ENCODE peak calls at places on chromosomes 4 and X, in nine cellular contexts. U is endodermal cell, N is left ventricle myocardium inferior, H is WTC11, I is tibial artery, C is HFFc6, M is AG04450, G is colonic mucosa, X is breast epithelium. V is an unnamed sample.

GRCh38 chrX:47143894-47144625 is 442 bp downstream of the NDUFB11 start:
- DNase-seq in U (no peak), N (no peak), H (peak; percentile 18), I (no peak), C (no peak), M (no peak), G (peak; percentile 27), X (no peak), V (peak; percentile 57)

GRCh38 chr4:9964884-9965283 is 56.4 kb downstream of the SLC2A9 start:
- DNase-seq in U (no peak), N (no peak), H (no peak), I (peak; percentile 36), C (no peak), M (no peak), G (no peak), X (no peak), V (no peak)

GRCh38 chrX:31179203-31179602 is 107.4 kb upstream of the FTHL17 start:
- DNase-seq in U (no peak), N (no peak), H (no peak), I (no peak), C (no peak), M (no peak), G (no peak), X (no peak), V (no peak)

GRCh38 chr4:136680271-136680670 is 852.0 kb downstream of the PCDH18 start:
- DNase-seq in U (no peak), N (no peak), H (no peak), I (no peak), C (no peak), M (no peak), G (no peak), X (no peak), V (no peak)

GRCh38 chr4:169823685-169824084 is 65.9 kb upstream of the HPF1 start:
- DNase-seq in U (peak; percentile 91), N (no peak), H (peak; percentile 65), I (no peak), C (peak; percentile 37), M (peak; percentile 10), G (no peak), X (no peak), V (peak; percentile 43)

GRCh38 chrX:93585661-93586060 is 87.7 kb downstream of the NAP1L3 start:
- DNase-seq in U (no peak), N (no peak), H (no peak), I (no peak), C (no peak), M (no peak), G (no peak), X (no peak), V (no peak)

GRCh38 chr4:52889778-52890400 is 27.8 kb downstream of the RASL11B start:
- DNase-seq in U (no peak), N (no peak), H (no peak), I (no peak), C (no peak), M (no peak), G (no peak), X (no peak), V (no peak)

GRCh38 chr4:87497141-87497540 is 32.0 kb downstream of the SPARCL1 start:
- DNase-seq in U (peak; percentile 75), N (no peak), H (peak; percentile 58), I (no peak), C (no peak), M (no peak), G (no peak), X (no peak), V (peak; percentile 16)

GRCh38 chr4:80233390-80233789 is 33.1 kb upstream of the FGF5 start:
- DNase-seq in U (no peak), N (no peak), H (no peak), I (no peak), C (no peak), M (no peak), G (no peak), X (no peak), V (no peak)

GRCh38 chr4:115229873-115230272 is 116.5 kb upstream of the NDST4 start:
- DNase-seq in U (no peak), N (no peak), H (no peak), I (no peak), C (no peak), M (no peak), G (no peak), X (no peak), V (no peak)

GRCh38 chrX:39856472-39857121 is 241.2 kb downstream of the BCOR start:
- DNase-seq in U (no peak), N (no peak), H (no peak), I (no peak), C (no peak), M (no peak), G (no peak), X (no peak), V (no peak)

GRCh38 chrX:134482371-134482770 is 22.4 kb downstream of the HPRT1 start:
- DNase-seq in U (no peak), N (no peak), H (no peak), I (no peak), C (no peak), M (no peak), G (no peak), X (no peak), V (no peak)

GRCh38 chrX:68659385-68659784 is 11.9 kb downstream of the STARD8 start:
- DNase-seq in U (peak; percentile 70), N (no peak), H (no peak), I (no peak), C (no peak), M (no peak), G (no peak), X (no peak), V (no peak)

GRCh38 chr4:165974647-165975335 is 101.8 kb downstream of the TLL1 start:
- DNase-seq in U (no peak), N (no peak), H (no peak), I (no peak), C (no peak), M (no peak), G (no peak), X (no peak), V (no peak)

GRCh38 chrX:20527458-20528099 is 260.9 kb upstream of the RPS6KA3 start:
- DNase-seq in U (no peak), N (peak; percentile 24), H (no peak), I (peak; percentile 19), C (no peak), M (no peak), G (no peak), X (no peak), V (peak; percentile 11)

DNA sequence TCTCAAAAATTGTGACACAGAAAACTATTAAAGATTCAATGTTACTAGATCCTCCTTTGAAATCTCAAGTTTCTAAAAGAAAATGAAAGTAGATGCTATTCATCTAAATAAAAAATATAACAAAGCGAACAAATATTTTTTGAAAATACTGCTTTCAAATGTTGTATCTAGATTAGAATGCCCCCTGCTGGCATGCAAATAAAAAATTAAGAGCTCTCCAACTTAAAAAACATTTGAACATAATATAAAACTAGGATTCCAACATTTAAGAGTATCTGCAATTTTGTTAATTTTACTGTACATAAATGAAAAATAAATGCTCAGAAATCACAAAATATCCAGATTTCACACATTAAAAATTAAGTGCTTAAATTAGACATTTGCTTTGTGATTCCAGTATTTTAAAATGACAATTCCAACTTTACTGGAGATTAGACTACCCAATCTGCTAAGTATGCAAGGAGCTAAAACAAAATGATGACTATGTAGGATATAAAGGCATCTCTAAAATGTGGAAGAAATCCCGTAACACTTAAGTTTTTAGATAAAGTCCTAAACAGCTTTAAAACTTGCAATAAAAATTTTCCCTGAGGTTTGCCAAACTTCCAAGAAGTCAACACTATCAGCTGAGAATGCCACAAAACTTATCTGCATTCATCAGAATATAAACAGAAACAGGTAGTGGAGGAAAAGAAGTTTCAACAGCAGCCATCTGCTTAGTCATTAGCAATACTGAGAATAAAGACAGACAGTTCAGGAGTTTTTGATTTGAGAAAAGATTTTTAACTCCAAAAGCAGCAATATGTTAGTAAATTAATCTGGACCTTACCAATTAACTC is 32.6 kb downstream of the DHX15 start:
- DNase-seq in U (no peak), N (no peak), H (no peak), I (no peak), C (no peak), M (no peak), G (no peak), X (no peak), V (no peak)
- TF ChIP-seq CTCF in U (peak; percentile 44), N (peak; percentile 45), H (no peak), I (no peak), C (peak; percentile 80), M (peak; percentile 54), G (no peak), X (no peak), V (no peak)

DNA sequence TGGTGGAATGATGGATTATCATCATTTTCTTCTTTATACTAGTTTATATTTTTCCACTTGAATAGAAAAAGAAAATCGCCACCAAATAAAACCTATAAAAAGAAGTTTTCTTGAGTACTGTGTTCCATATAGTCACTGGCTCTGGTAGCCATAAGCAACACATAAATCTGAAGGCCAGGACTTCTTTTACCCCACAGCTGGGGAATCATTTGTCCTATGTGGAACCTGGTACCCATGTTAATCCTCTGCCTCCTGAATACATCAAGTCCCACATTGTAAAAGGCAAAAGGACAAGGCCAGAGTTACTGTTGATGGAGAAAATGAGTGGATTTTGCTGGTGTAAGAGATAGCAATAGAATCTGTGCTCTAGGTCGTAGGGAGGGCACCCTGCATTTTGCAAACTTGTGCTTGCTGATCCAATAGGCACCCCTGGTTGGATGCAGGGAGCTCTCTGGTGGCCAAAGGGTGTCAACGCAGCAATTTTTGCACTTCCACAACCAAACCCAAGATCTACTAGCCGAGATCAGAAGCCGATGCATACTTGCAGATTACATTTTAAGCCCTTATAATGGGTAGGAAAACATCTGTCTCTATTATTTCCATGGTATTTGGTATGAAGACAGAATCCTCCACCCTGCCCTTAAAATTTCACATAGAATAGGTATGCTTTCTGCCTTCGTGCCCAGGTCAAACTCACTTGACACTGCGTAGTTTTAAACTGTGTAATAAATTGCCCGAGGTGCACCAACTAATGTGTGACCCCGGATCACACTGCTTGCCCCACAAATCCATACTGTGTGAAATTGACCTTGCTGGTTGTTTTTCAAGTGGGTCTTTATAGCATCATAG is 146.2 kb upstream of the SCML1 start:
- DNase-seq in U (peak; percentile 86), N (peak; percentile 24), H (peak; percentile 57), I (peak; percentile 69), C (peak; percentile 58), M (no peak), G (peak; percentile 64), X (peak; percentile 40), V (peak; percentile 12)
- TF ChIP-seq CTCF in U (peak; percentile 91), N (peak; percentile 73), H (no peak), I (peak; percentile 65), C (peak; percentile 79), M (peak; percentile 76), G (peak; percentile 52), X (peak; percentile 29), V (peak; percentile 44)

DNA sequence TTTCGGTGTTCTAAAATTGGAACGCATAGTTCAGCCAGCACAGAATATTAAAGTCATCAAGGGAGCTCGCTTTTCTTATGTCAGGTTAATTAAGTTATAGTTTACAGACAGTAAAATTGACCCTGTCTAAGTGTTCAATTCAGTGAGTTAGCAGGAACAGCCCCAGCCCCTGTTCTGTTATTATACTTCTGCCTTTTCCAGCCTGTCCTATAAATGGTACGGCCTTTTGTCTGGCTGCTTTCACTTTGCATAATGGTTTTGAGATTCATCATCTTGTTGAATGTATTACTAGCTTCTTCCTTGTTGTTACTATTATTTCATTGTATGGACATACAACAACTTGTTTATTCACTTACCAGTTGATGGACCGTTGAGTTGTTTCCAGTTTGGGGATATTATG is 9.5 kb downstream of the CXCL13 start:
- DNase-seq in U (no peak), N (no peak), H (no peak), I (no peak), C (no peak), M (no peak), G (no peak), X (no peak), V (no peak)
- TF ChIP-seq CTCF in U (no peak), N (no peak), H (no peak), I (no peak), C (no peak), M (no peak), G (no peak), X (no peak), V (no peak)

GRCh38 chr4:174100910-174101309 is 182.6 kb downstream of the FBXO8 start:
- DNase-seq in U (no peak), N (no peak), H (no peak), I (no peak), C (no peak), M (no peak), G (no peak), X (no peak), V (no peak)
- TF ChIP-seq CTCF in U (no peak), N (no peak), H (no peak), I (no peak), C (no peak), M (no peak), G (no peak), X (no peak), V (no peak)